ENCODE peak calls at places on chromosomes 12 and 14, in seven cellular contexts. H is pancreas, E is dorsolateral prefrontal cortex, J is right atrium auricular region, T is upper lobe of right lung, P is stomach, I is A549. D is an unnamed sample.

GRCh38 chr12:57216931-57217871 is 607 bp downstream of the NXPH4 start:
- DNase-seq in H (no peak), E (peak), J (no peak), T (no peak), P (no peak), I (peak), D (no peak)

GRCh38 chr12:76201316-76201715 is 116.8 kb upstream of the NAP1L1 start:
- DNase-seq in H (no peak), E (no peak), J (no peak), T (no peak), P (no peak), I (no peak), D (no peak)

GRCh38 chr14:50038398-50039119 is 77.8 kb downstream of the VCPKMT start:
- DNase-seq in H (no peak), E (no peak), J (no peak), T (no peak), P (no peak), I (peak), D (peak)

GRCh38 chr12:121776190-121777098 is 17.0 kb downstream of the RHOF start:
- DNase-seq in H (peak), E (peak), J (peak), T (peak), P (peak), I (peak), D (no peak)

GRCh38 chr12:44117368-44117767 is 281.5 kb downstream of the TMEM117 start:
- DNase-seq in H (no peak), E (no peak), J (no peak), T (no peak), P (no peak), I (no peak), D (no peak)

GRCh38 chr12:19312637-19313036 is 126.7 kb upstream of the AEBP2 start:
- DNase-seq in H (no peak), E (no peak), J (no peak), T (no peak), P (no peak), I (no peak), D (no peak)

GRCh38 chr12:124623344-124623885 is 56.0 kb upstream of the NCOR2 start:
- DNase-seq in H (no peak), E (no peak), J (no peak), T (no peak), P (no peak), I (no peak), D (no peak)

GRCh38 chr14:37819155-37820015 is 224.0 kb downstream of the TTC6 start:
- DNase-seq in H (no peak), E (no peak), J (no peak), T (no peak), P (no peak), I (no peak), D (peak)

GRCh38 chr14:63475761-63476160 is 67.4 kb downstream of the PPP2R5E start:
- DNase-seq in H (no peak), E (no peak), J (no peak), T (no peak), P (no peak), I (no peak), D (no peak)

GRCh38 chr14:24080142-24080530 is 8.8 kb downstream of the CPNE6 start:
- DNase-seq in H (no peak), E (no peak), J (no peak), T (no peak), P (no peak), I (no peak), D (no peak)

GRCh38 chr14:61941421-61941805 is 179.2 kb downstream of the SNAPC1 start:
- DNase-seq in H (no peak), E (no peak), J (no peak), T (no peak), P (no peak), I (no peak), D (no peak)

GRCh38 chr12:109244043-109244442 is 65.0 kb downstream of the FOXN4 start:
- DNase-seq in H (no peak), E (no peak), J (no peak), T (no peak), P (no peak), I (no peak), D (no peak)
- H3K4me3 ChIP-seq in H (no peak), E (no peak), J (no peak), T (no peak), P (no peak), I (no peak), D (no peak)

GRCh38 chr12:58916153-58916709 is 4.1 kb downstream of the LRIG3 start:
- DNase-seq in H (no peak), E (no peak), J (no peak), T (no peak), P (no peak), I (no peak), D (no peak)
- H3K4me3 ChIP-seq in H (peak), E (no peak), J (peak), T (peak), P (peak), I (no peak), D (peak)

DNA sequence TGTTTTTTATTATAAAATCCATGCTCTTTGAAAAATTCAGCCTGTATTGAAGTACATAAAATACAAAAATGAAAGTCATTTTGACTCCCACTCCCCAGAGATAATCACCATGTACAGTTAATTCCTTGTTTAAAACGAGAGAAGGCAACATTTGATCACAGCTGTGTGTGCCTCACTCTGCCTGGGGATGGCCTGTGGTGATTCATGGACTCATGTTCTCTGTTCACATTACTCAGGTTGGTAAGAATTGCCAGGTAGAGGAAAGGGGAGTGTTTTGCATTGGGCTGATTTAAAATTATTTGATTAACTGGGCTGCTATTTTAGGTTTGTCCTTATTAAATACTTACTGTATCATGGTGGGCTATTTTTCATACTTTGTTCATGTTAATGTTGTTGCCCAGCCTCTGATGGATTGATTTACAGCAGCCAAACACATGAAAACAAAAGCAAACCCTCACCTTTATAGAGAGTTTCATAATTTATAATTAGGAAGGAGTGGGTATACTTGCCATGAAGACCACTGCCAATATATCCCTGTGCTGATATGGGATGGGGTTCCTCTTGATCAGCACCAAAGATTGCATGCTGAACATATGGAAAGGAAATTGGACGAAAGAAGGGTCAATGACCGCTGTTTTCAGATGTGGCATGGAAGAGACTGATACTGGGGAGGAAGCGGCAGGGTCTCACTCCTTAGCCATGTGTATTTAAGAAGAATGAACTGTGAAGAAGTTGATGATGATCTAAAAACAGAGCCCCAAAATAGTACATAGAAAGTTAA is 3.0 kb downstream of the ZBTB1 start:
- DNase-seq in H (no peak), E (no peak), J (no peak), T (no peak), P (no peak), I (peak), D (no peak)
- H3K4me3 ChIP-seq in H (no peak), E (no peak), J (no peak), T (no peak), P (peak), I (no peak), D (peak)

GRCh38 chr12:104672501-104673265 is 215.9 kb downstream of the CHST11 start:
- DNase-seq in H (peak), E (peak), J (peak), T (peak), P (no peak), I (peak), D (no peak)
- H3K4me3 ChIP-seq in H (no peak), E (no peak), J (no peak), T (no peak), P (no peak), I (no peak), D (no peak)

DNA sequence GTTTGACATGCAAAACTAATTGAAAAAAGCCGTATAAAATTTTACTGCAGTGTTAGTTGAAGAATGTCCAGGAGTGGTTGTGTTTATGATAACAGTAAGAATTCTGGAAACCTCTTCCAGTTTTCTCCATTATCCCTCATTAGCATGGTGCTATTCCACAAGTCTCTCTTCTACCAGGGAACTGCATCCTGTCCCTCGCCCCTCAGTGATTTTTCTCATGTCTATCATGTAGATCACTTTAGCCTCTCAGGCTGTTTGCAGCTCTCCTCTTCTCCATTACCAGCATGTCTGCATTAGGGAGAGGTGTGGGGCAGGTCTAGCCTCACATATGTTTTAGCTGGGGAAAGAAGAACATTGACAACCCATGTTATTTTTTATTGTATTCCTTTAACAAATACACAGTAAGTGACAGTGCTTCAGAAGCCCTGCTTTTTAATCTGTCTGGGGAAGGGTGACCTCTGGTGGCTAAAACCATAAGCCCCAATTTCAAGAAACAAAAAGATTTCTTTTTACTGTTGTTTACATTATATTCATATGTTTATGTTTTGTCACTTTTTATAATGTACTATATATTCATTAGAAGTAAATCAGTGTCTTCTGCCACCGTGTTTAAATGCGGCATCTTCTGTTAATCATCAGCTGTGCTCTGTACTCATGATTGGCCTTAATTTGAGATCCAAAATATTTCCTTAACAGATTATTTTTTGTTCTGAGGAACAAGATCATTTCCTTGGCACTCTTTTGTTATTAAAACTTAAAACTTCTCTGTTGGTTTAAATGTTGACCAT is 70.7 kb downstream of the RASSF8 start:
- DNase-seq in H (no peak), E (no peak), J (no peak), T (no peak), P (no peak), I (peak), D (no peak)
- H3K4me3 ChIP-seq in H (no peak), E (peak), J (no peak), T (no peak), P (no peak), I (no peak), D (no peak)

DNA sequence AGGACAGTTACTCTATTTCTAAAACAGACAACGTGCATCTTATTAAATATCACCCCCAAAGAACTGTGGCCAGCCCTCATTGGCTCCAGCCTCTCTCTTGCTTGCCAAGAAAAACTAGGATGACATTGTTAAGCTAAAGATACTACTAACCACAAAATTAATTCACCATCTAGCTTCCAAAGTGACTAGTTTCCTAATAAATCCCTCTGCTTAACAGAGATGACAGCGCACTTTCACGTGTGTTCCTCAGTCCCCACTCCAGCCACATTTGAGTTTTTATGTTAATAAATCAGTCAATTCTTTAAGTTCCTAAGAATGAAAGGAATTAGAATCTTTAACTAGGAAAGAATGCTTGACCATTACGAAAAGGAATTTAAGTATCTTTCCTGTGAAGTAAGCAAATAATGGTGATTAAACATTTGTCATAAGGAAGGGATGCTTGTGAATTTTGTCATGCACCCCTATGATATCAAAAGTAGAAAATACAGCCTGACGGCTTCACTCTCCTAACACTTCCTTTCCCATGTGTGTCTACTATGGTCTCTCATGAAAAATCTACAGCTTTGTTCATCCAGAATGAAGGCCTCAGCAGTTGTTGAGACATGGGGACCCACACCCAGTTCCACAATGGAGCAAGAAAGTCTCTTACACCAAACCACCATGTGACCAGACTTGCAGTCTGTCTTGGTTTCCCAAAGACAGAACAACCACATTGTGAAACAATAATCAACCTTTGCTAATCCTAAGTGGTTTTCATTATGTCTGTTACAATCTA is 8.1 kb downstream of the CORO1C start:
- DNase-seq in H (no peak), E (no peak), J (no peak), T (no peak), P (no peak), I (peak), D (peak)
- H3K4me3 ChIP-seq in H (no peak), E (no peak), J (no peak), T (no peak), P (no peak), I (peak), D (no peak)

GRCh38 chr14:83825836-83826235 is 1704.1 kb upstream of the FLRT2 start:
- DNase-seq in H (no peak), E (no peak), J (no peak), T (no peak), P (no peak), I (no peak), D (no peak)
- H3K4me3 ChIP-seq in H (no peak), E (no peak), J (no peak), T (no peak), P (no peak), I (no peak), D (no peak)

GRCh38 chr12:55725556-55725955 is 3.3 kb downstream of the CD63 start:
- DNase-seq in H (no peak), E (peak), J (peak), T (no peak), P (no peak), I (no peak), D (no peak)
- H3K4me3 ChIP-seq in H (no peak), E (no peak), J (no peak), T (no peak), P (peak), I (no peak), D (no peak)

GRCh38 chr14:103128631-103129300 is 5.5 kb downstream of the TNFAIP2 start:
- DNase-seq in H (peak), E (no peak), J (no peak), T (peak), P (peak), I (no peak), D (no peak)
- H3K4me3 ChIP-seq in H (no peak), E (peak), J (no peak), T (no peak), P (no peak), I (peak), D (no peak)